ENCODE peak calls at places on chromosomes 2 and 18, in six cellular contexts. One of them, this sample, is unnamed.

GRCh38 chr2:206115026-206115578 is 29.1 kb upstream of the INO80D start:
- DNase-seq in SJSA1: no peak
- DNase-seq in lower lobe of right lung: no peak
- DNase-seq in breast epithelium: no peak
- DNase-seq in endothelial cell of umbilical vein: no peak
- DNase-seq in mucosa of descending colon: no peak
- DNase-seq in this sample: no peak

GRCh38 chr2:183349046-183349445 is 224.8 kb downstream of the NUP35 start:
- DNase-seq in SJSA1: no peak
- DNase-seq in lower lobe of right lung: no peak
- DNase-seq in breast epithelium: no peak
- DNase-seq in endothelial cell of umbilical vein: no peak
- DNase-seq in mucosa of descending colon: no peak
- DNase-seq in this sample: no peak

GRCh38 chr2:37156071-37156856 is 516 bp downstream of the EIF2AK2 start:
- DNase-seq in SJSA1: peak; percentile 56
- DNase-seq in lower lobe of right lung: peak; percentile 63
- DNase-seq in breast epithelium: peak; percentile 42
- DNase-seq in endothelial cell of umbilical vein: peak; percentile 70
- DNase-seq in mucosa of descending colon: peak; percentile 61
- DNase-seq in this sample: no peak

GRCh38 chr18:61551586-61551985 is 218.4 kb downstream of the CDH20 start:
- DNase-seq in SJSA1: peak; percentile 86
- DNase-seq in lower lobe of right lung: no peak
- DNase-seq in breast epithelium: peak; percentile 28
- DNase-seq in endothelial cell of umbilical vein: peak; percentile 88
- DNase-seq in mucosa of descending colon: no peak
- DNase-seq in this sample: no peak

GRCh38 chr18:48902023-48902855 is 48.5 kb downstream of the SMAD7 start:
- DNase-seq in SJSA1: peak; percentile 97
- DNase-seq in lower lobe of right lung: peak; percentile 89
- DNase-seq in breast epithelium: no peak
- DNase-seq in endothelial cell of umbilical vein: peak; percentile 96
- DNase-seq in mucosa of descending colon: peak; percentile 85
- DNase-seq in this sample: no peak

GRCh38 chr2:228518-229278 is 35.1 kb downstream of the SH3YL1 start:
- DNase-seq in SJSA1: no peak
- DNase-seq in lower lobe of right lung: no peak
- DNase-seq in breast epithelium: no peak
- DNase-seq in endothelial cell of umbilical vein: no peak
- DNase-seq in mucosa of descending colon: no peak
- DNase-seq in this sample: no peak

GRCh38 chr2:15584767-15585469 is 6.8 kb upstream of the DDX1 start:
- DNase-seq in SJSA1: no peak
- DNase-seq in lower lobe of right lung: no peak
- DNase-seq in breast epithelium: no peak
- DNase-seq in endothelial cell of umbilical vein: no peak
- DNase-seq in mucosa of descending colon: no peak
- DNase-seq in this sample: no peak

GRCh38 chr2:186129767-186130581 is 356.1 kb upstream of the ZC3H15 start:
- DNase-seq in SJSA1: no peak
- DNase-seq in lower lobe of right lung: no peak
- DNase-seq in breast epithelium: no peak
- DNase-seq in endothelial cell of umbilical vein: peak; percentile 90
- DNase-seq in mucosa of descending colon: no peak
- DNase-seq in this sample: no peak

GRCh38 chr18:36419913-36420531 is 122.5 kb downstream of the FHOD3 start:
- DNase-seq in SJSA1: no peak
- DNase-seq in lower lobe of right lung: no peak
- DNase-seq in breast epithelium: no peak
- DNase-seq in endothelial cell of umbilical vein: no peak
- DNase-seq in mucosa of descending colon: no peak
- DNase-seq in this sample: no peak

GRCh38 chr18:67514901-67515540 is 1.5 kb downstream of the DSEL start:
- DNase-seq in SJSA1: no peak
- DNase-seq in lower lobe of right lung: no peak
- DNase-seq in breast epithelium: no peak
- DNase-seq in endothelial cell of umbilical vein: peak; percentile 7
- DNase-seq in mucosa of descending colon: no peak
- DNase-seq in this sample: no peak

GRCh38 chr2:150219861-150220260 is 267.6 kb downstream of the RND3 start:
- DNase-seq in SJSA1: no peak
- DNase-seq in lower lobe of right lung: no peak
- DNase-seq in breast epithelium: no peak
- DNase-seq in endothelial cell of umbilical vein: no peak
- DNase-seq in mucosa of descending colon: no peak
- DNase-seq in this sample: no peak

GRCh38 chr2:223688094-223688835 is 86.1 kb upstream of the SCG2 start:
- DNase-seq in SJSA1: no peak
- DNase-seq in lower lobe of right lung: no peak
- DNase-seq in breast epithelium: no peak
- DNase-seq in endothelial cell of umbilical vein: no peak
- DNase-seq in mucosa of descending colon: no peak
- DNase-seq in this sample: no peak

GRCh38 chr2:207787800-207788199 is 18.1 kb upstream of the FZD5 start:
- DNase-seq in SJSA1: no peak
- DNase-seq in lower lobe of right lung: no peak
- DNase-seq in breast epithelium: no peak
- DNase-seq in endothelial cell of umbilical vein: no peak
- DNase-seq in mucosa of descending colon: no peak
- DNase-seq in this sample: no peak

GRCh38 chr2:207783514-207783913 is 13.8 kb upstream of the FZD5 start:
- DNase-seq in SJSA1: no peak
- DNase-seq in lower lobe of right lung: no peak
- DNase-seq in breast epithelium: no peak
- DNase-seq in endothelial cell of umbilical vein: no peak
- DNase-seq in mucosa of descending colon: no peak
- DNase-seq in this sample: no peak

GRCh38 chr2:207784898-207785297 is 15.2 kb upstream of the FZD5 start:
- DNase-seq in SJSA1: no peak
- DNase-seq in lower lobe of right lung: no peak
- DNase-seq in breast epithelium: no peak
- DNase-seq in endothelial cell of umbilical vein: no peak
- DNase-seq in mucosa of descending colon: no peak
- DNase-seq in this sample: no peak

GRCh38 chr2:207790898-207791297 is 21.2 kb upstream of the FZD5 start:
- DNase-seq in SJSA1: no peak
- DNase-seq in lower lobe of right lung: no peak
- DNase-seq in breast epithelium: no peak
- DNase-seq in endothelial cell of umbilical vein: no peak
- DNase-seq in mucosa of descending colon: no peak
- DNase-seq in this sample: no peak

GRCh38 chr2:207786956-207787516 is 17.3 kb upstream of the FZD5 start:
- DNase-seq in SJSA1: no peak
- DNase-seq in lower lobe of right lung: no peak
- DNase-seq in breast epithelium: no peak
- DNase-seq in endothelial cell of umbilical vein: no peak
- DNase-seq in mucosa of descending colon: no peak
- DNase-seq in this sample: no peak
- H3K9me3 ChIP-seq in SJSA1: no peaks in the 10 kb centered on the region
- H3K9me3 ChIP-seq in lower lobe of right lung: no peaks in the 10 kb centered on the region
- H3K9me3 ChIP-seq in breast epithelium: no peaks in the 10 kb centered on the region
- H3K9me3 ChIP-seq in endothelial cell of umbilical vein: no peaks in the 10 kb centered on the region
- H3K9me3 ChIP-seq in mucosa of descending colon: no peaks in the 10 kb centered on the region
- H3K9me3 ChIP-seq in this sample: no peaks in the 10 kb centered on the region

GRCh38 chr2:237243487-237243886 is 157.8 kb downstream of the COPS8 start:
- DNase-seq in SJSA1: no peak
- DNase-seq in lower lobe of right lung: no peak
- DNase-seq in breast epithelium: no peak
- DNase-seq in endothelial cell of umbilical vein: no peak
- DNase-seq in mucosa of descending colon: no peak
- DNase-seq in this sample: no peak
- H3K9me3 ChIP-seq in SJSA1: peaks cover 10% of the 10 kb centered on the region
- H3K9me3 ChIP-seq in lower lobe of right lung: peaks cover 12% of the 10 kb centered on the region
- H3K9me3 ChIP-seq in breast epithelium: peaks cover 13% of the 10 kb centered on the region
- H3K9me3 ChIP-seq in endothelial cell of umbilical vein: no peaks in the 10 kb centered on the region
- H3K9me3 ChIP-seq in mucosa of descending colon: peaks cover 15% of the 10 kb centered on the region
- H3K9me3 ChIP-seq in this sample: no peaks in the 10 kb centered on the region

GRCh38 chr2:42408009-42408408 is 47.0 kb upstream of the COX7A2L start:
- DNase-seq in SJSA1: no peak
- DNase-seq in lower lobe of right lung: no peak
- DNase-seq in breast epithelium: no peak
- DNase-seq in endothelial cell of umbilical vein: no peak
- DNase-seq in mucosa of descending colon: no peak
- DNase-seq in this sample: no peak

GRCh38 chr2:42414648-42415047 is 53.6 kb upstream of the COX7A2L start:
- DNase-seq in SJSA1: no peak
- DNase-seq in lower lobe of right lung: no peak
- DNase-seq in breast epithelium: no peak
- DNase-seq in endothelial cell of umbilical vein: no peak
- DNase-seq in mucosa of descending colon: no peak
- DNase-seq in this sample: no peak

GRCh38 chr2:42414158-42414557 is 53.1 kb upstream of the COX7A2L start:
- DNase-seq in SJSA1: no peak
- DNase-seq in lower lobe of right lung: no peak
- DNase-seq in breast epithelium: no peak
- DNase-seq in endothelial cell of umbilical vein: no peak
- DNase-seq in mucosa of descending colon: no peak
- DNase-seq in this sample: no peak

GRCh38 chr2:42407476-42407875 is 46.5 kb upstream of the COX7A2L start:
- DNase-seq in SJSA1: no peak
- DNase-seq in lower lobe of right lung: no peak
- DNase-seq in breast epithelium: no peak
- DNase-seq in endothelial cell of umbilical vein: no peak
- DNase-seq in mucosa of descending colon: no peak
- DNase-seq in this sample: no peak

GRCh38 chr2:42410732-42411514 is 49.9 kb upstream of the COX7A2L start:
- DNase-seq in SJSA1: no peak
- DNase-seq in lower lobe of right lung: no peak
- DNase-seq in breast epithelium: no peak
- DNase-seq in endothelial cell of umbilical vein: no peak
- DNase-seq in mucosa of descending colon: no peak
- DNase-seq in this sample: no peak
- H3K9me3 ChIP-seq in SJSA1: peaks cover 4% of the 10 kb centered on the region
- H3K9me3 ChIP-seq in lower lobe of right lung: peaks cover 18% of the 10 kb centered on the region
- H3K9me3 ChIP-seq in breast epithelium: peaks cover 17% of the 10 kb centered on the region
- H3K9me3 ChIP-seq in endothelial cell of umbilical vein: no peaks in the 10 kb centered on the region
- H3K9me3 ChIP-seq in mucosa of descending colon: peaks cover 8% of the 10 kb centered on the region
- H3K9me3 ChIP-seq in this sample: peaks cover 8% of the 10 kb centered on the region

DNA sequence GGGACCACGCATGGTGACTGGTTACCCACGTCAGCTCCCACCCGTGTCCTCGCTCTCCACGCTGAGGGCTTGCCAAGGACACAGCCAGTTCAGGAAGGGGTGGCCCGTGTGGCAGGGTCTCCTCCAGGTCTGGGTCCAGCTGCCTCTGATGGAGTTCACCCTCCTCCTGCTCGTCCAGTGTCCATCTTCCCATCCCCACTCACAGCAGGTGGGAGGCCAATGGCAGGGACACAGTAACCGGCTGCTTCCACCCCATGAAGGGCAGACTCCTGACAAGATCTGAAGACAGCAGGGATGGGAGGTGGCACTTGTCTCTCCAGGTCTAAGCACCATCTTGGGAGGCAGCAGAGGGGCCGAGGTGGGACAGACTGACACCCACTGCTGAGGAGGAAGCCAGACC is 106.4 kb downstream of the NDUFA10 start:
- DNase-seq in SJSA1: no peak
- DNase-seq in lower lobe of right lung: no peak
- DNase-seq in breast epithelium: no peak
- DNase-seq in endothelial cell of umbilical vein: no peak
- DNase-seq in mucosa of descending colon: no peak
- DNase-seq in this sample: no peak
- H3K9me3 ChIP-seq in SJSA1: peaks cover 31% of the 10 kb centered on the region
- H3K9me3 ChIP-seq in lower lobe of right lung: peaks cover 24% of the 10 kb centered on the region
- H3K9me3 ChIP-seq in breast epithelium: peaks cover 27% of the 10 kb centered on the region
- H3K9me3 ChIP-seq in endothelial cell of umbilical vein: no peaks in the 10 kb centered on the region
- H3K9me3 ChIP-seq in mucosa of descending colon: peaks cover 38% of the 10 kb centered on the region
- H3K9me3 ChIP-seq in this sample: no peaks in the 10 kb centered on the region

GRCh38 chr2:39451954-39452353 is 14.9 kb upstream of the MAP4K3 start:
- DNase-seq in SJSA1: no peak
- DNase-seq in lower lobe of right lung: no peak
- DNase-seq in breast epithelium: no peak
- DNase-seq in endothelial cell of umbilical vein: no peak
- DNase-seq in mucosa of descending colon: no peak
- DNase-seq in this sample: no peak
- H3K9me3 ChIP-seq in SJSA1: no peaks in the 10 kb centered on the region
- H3K9me3 ChIP-seq in lower lobe of right lung: no peaks in the 10 kb centered on the region
- H3K9me3 ChIP-seq in breast epithelium: no peaks in the 10 kb centered on the region
- H3K9me3 ChIP-seq in endothelial cell of umbilical vein: no peaks in the 10 kb centered on the region
- H3K9me3 ChIP-seq in mucosa of descending colon: no peaks in the 10 kb centered on the region
- H3K9me3 ChIP-seq in this sample: no peaks in the 10 kb centered on the region